ENCODE peak calls at places on chromosomes 16 and 17, in six cellular contexts. B is Panc1, D is left ventricle myocardium inferior, F is stomach, H is right atrium auricular region, V is thoracic aorta. R is an unnamed sample. For H3K4me1, the result is how much of the 10 kb centered on the place peaks cover.

GRCh38 chr16:1150511-1150982 is 2.4 kb upstream of the CACNA1H start:
- DNase-seq in V (no peak), D (no peak), B (no peak), F (no peak), H (no peak), R (no peak)

GRCh38 chr16:15919331-15919730 is 30.1 kb upstream of the ABCC1 start:
- DNase-seq in H (no peak), V (no peak), B (no peak), F (no peak), D (no peak), R (no peak)

GRCh38 chr17:49603720-49604119 is 28.0 kb downstream of the NXPH3 start:
- DNase-seq in F (no peak), B (no peak), H (no peak), V (no peak), D (no peak), R (no peak)

GRCh38 chr17:45784293-45784582 is at the start of gene CRHR1:
- DNase-seq in B (no peak), D (no peak), V (no peak), F (no peak), H (no peak), R (no peak)

GRCh38 chr17:63500548-63501390 is 22.4 kb upstream of the KCNH6 start:
- DNase-seq in F (no peak), V (no peak), H (no peak), D (no peak), B (no peak), R (no peak)

GRCh38 chr17:57045868-57046671 is 39.0 kb upstream of the AKAP1 start:
- DNase-seq in D (no peak), F (peak), B (no peak), V (no peak), H (no peak), R (no peak)

GRCh38 chr16:68590201-68590994 is 51.3 kb downstream of the ZFP90 start:
- DNase-seq in H (no peak), B (peak), F (peak), V (no peak), D (peak), R (peak)

GRCh38 chr17:83057793-83058477 is 21.5 kb upstream of the METRNL start:
- DNase-seq in B (no peak), D (peak), V (peak), H (peak), F (peak), R (no peak)

GRCh38 chr17:64638552-64639198 is 23.4 kb downstream of the SMURF2 start:
- DNase-seq in V (no peak), B (no peak), D (no peak), F (no peak), H (no peak), R (no peak)

GRCh38 chr16:74724820-74725549 is 24.3 kb upstream of the MLKL start:
- DNase-seq in V (no peak), H (no peak), B (no peak), D (no peak), F (no peak), R (no peak)

GRCh38 chr16:872436-873242 is 72.1 kb upstream of the GNG13 start:
- DNase-seq in F (no peak), B (no peak), D (peak), H (no peak), V (no peak), R (no peak)

GRCh38 chr16:2842340-2843000 is 12.4 kb downstream of the ZG16B start:
- DNase-seq in D (peak), H (no peak), V (no peak), B (no peak), F (peak), R (peak)

GRCh38 chr16:72400257-72401078 is 228.5 kb upstream of the PMFBP1 start:
- DNase-seq in F (no peak), V (no peak), B (peak), H (no peak), D (no peak), R (no peak)

GRCh38 chr16:84774810-84775209 is 45.0 kb upstream of the CRISPLD2 start:
- DNase-seq in H (peak), D (no peak), B (peak), V (no peak), F (no peak), R (no peak)

GRCh38 chr17:44898768-44899073 is 524 bp downstream of the EFTUD2 start:
- DNase-seq in H (no peak), B (no peak), F (no peak), D (no peak), V (no peak), R (no peak)

GRCh38 chr17:79851461-79851817 is 12.2 kb upstream of the CBX4 start:
- DNase-seq in F (peak), V (no peak), B (no peak), H (no peak), D (no peak), R (peak)

GRCh38 chr17:78872486-78872885 is 30.5 kb downstream of the CEP295NL start:
- DNase-seq in B (no peak), H (no peak), D (no peak), F (no peak), V (no peak), R (no peak)

GRCh38 chr17:8965394-8966168 is at the start of gene PIK3R5:
- DNase-seq in F (peak), D (peak), H (no peak), B (no peak), V (no peak), R (peak)

GRCh38 chr16:30166202-30166902 is 17.1 kb upstream of the CORO1A start:
- DNase-seq in V (no peak), D (no peak), H (no peak), B (no peak), F (no peak), R (no peak)

GRCh38 chr17:72270530-72270929 is 149.7 kb downstream of the SOX9 start:
- DNase-seq in V (no peak), B (peak), F (no peak), H (no peak), D (peak), R (no peak)

GRCh38 chr17:81511550-81511799 is 1.1 kb downstream of the ACTG1 start:
- DNase-seq in F (no peak), D (no peak), H (no peak), B (no peak), V (no peak), R (no peak)

GRCh38 chr17:72539981-72540897 is 419.4 kb downstream of the SOX9 start:
- DNase-seq in V (no peak), B (no peak), F (peak), D (peak), H (peak), R (peak)

GRCh38 chr16:66486773-66487579 is 59.9 kb downstream of the BEAN1 start:
- DNase-seq in H (no peak), D (no peak), F (peak), V (no peak), B (no peak), R (no peak)

GRCh38 chr16:76294691-76295214 is 17.6 kb downstream of the CNTNAP4 start:
- DNase-seq in H (no peak), F (no peak), B (no peak), D (no peak), V (no peak), R (no peak)

GRCh38 chr17:57552114-57552601 is 192.9 kb downstream of the CCDC182 start:
- DNase-seq in H (no peak), D (no peak), B (no peak), F (no peak), V (no peak), R (peak)

GRCh38 chr16:67650023-67650422 is 5.1 kb downstream of the CARMIL2 start:
- DNase-seq in D (no peak), B (no peak), F (no peak), H (no peak), V (no peak), R (no peak)

GRCh38 chr16:88730632-88731607 is 24.6 kb downstream of the CTU2 start:
- DNase-seq in F (no peak), D (no peak), H (no peak), B (no peak), V (no peak), R (no peak)
- H3K4me3 ChIP-seq in F (no peak), D (no peak), H (no peak), B (no peak), V (no peak), R (no peak)

GRCh38 chr16:58024673-58025350 is 742 bp upstream of the MMP15 start:
- DNase-seq in B (no peak), V (no peak), F (peak), H (no peak), D (peak), R (peak)
- H3K4me1 ChIP-seq in B (under half), V (under half), F (half or more), H (half or more), D (half or more), R (half or more)

DNA sequence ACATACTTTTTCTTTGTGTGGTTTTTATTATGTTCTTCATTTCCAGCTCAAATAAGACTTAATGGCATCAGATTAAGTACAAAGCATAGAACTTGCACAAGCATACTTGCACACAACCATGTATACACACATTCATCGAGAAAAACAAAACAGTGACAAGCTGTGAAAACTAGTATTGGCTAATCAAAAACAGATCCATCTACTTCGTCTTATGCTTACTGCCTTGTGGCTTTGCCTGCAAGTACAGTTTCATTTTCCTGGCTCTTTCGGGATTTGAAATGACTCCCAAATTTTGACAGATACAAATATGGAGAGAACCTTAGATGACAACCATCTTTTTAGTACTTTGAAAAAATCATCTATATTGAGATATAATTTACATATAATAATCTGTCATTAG is 338.3 kb downstream of the BCAS3 start:
- DNase-seq in F (no peak), H (no peak), B (no peak), D (no peak), V (no peak), R (no peak)
- H3K4me3 ChIP-seq in F (no peak), H (no peak), B (no peak), D (no peak), V (no peak), R (no peak)

DNA sequence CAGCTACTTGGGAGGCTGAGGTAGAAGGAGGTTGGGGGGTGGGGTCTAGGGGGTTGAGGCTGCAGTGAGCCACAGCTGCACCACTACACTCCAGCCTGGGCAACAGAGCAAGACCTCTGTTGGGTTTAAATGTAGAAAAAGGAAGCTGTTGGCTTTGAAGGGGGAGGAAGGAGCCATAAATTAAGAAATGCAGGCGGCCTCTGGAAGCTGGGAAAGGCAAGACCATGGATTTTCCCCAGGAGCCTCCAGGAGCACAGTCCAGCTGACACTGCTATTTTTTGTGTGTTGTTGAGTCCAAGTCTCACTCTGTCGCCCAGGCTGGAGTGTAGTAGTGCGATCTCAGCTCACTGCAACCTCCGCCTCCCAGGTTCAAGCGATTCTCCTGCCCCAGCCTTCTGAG is 15.9 kb downstream of the LITAF start:
- DNase-seq in B (no peak), D (peak), F (no peak), H (no peak), V (no peak), R (no peak)
- H3K4me1 ChIP-seq in B (under half), D (under half), F (under half), H (under half), V (under half), R (under half)

DNA sequence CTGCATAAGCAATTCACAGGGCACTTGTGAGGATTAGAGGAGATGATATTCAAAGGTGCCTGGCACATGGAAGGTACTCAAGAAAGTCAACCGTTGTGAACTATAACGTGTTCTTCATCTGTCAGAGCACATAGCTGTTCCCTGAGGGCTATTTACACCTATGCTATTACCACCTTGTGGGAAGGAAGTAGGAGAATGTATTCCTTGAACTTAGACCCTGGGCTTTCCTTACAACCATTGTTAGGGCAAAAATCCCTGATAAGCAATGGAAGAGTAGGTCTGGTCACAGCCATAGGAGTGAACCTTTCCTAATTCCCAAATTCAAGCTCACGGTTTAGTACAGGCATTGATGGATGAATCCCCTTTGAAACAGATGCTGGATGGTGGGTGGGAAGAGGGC is 188.6 kb downstream of the HAPSTR1 start:
- DNase-seq in B (no peak), F (no peak), D (no peak), V (no peak), H (no peak), R (no peak)
- H3K4me3 ChIP-seq in B (no peak), F (no peak), D (no peak), V (no peak), H (no peak), R (no peak)

GRCh38 chr16:50718761-50719400 is 23.0 kb upstream of the CYLD start:
- DNase-seq in D (no peak), F (peak), V (no peak), B (no peak), H (no peak), R (peak)
- H3K4me1 ChIP-seq in D (under half), F (under half), V (under half), B (under half), H (under half), R (under half)